ENCODE peak calls at places on chromosomes 1 and 21, in six cellular contexts. Q, X, U, H, F and B are unnamed samples.

GRCh38 chr1:214990619-214991018 is 91.9 kb upstream of the KCNK2 start:
- DNase-seq in Q (no peak), X (peak), U (no peak), H (no peak), F (peak), B (no peak)

GRCh38 chr1:245154429-245155185 is at the start of gene KIF26B:
- DNase-seq in Q (peak), X (peak), U (no peak), H (no peak), F (peak), B (no peak)

GRCh38 chr1:10791117-10791951 is 5.1 kb downstream of the CASZ1 start:
- DNase-seq in Q (no peak), X (no peak), U (no peak), H (no peak), F (no peak), B (no peak)

GRCh38 chr1:182770193-182770592 is 19.4 kb upstream of the NPL start:
- DNase-seq in Q (no peak), X (no peak), U (no peak), H (no peak), F (no peak), B (no peak)

GRCh38 chr1:153841463-153841994 is 66.3 kb downstream of the SLC27A3 start:
- DNase-seq in Q (no peak), X (no peak), U (no peak), H (no peak), F (peak), B (no peak)

GRCh38 chr1:179424610-179425009 is 58.8 kb downstream of the AXDND1 start:
- DNase-seq in Q (no peak), X (no peak), U (no peak), H (no peak), F (no peak), B (no peak)

GRCh38 chr1:113042336-113043143 is 30.5 kb upstream of the LRIG2 start:
- DNase-seq in Q (peak), X (peak), U (peak), H (peak), F (peak), B (peak)

GRCh38 chr1:223052479-223052878 is 90.6 kb downstream of the TLR5 start:
- DNase-seq in Q (no peak), X (no peak), U (no peak), H (no peak), F (no peak), B (no peak)

GRCh38 chr1:24070821-24071393 is 41.0 kb downstream of the MYOM3 start:
- DNase-seq in Q (peak), X (peak), U (peak), H (peak), F (peak), B (peak)

GRCh38 chr1:56120021-56120420 is 459.3 kb downstream of the PLPP3 start:
- DNase-seq in Q (no peak), X (no peak), U (no peak), H (no peak), F (peak), B (no peak)

GRCh38 chr1:119743776-119744597 is 24.7 kb downstream of the HMGCS2 start:
- DNase-seq in Q (peak), X (peak), U (peak), H (peak), F (peak), B (peak)

GRCh38 chr1:93992954-93993353 is 83.7 kb upstream of the GCLM start:
- DNase-seq in Q (no peak), X (no peak), U (no peak), H (no peak), F (no peak), B (no peak)

GRCh38 chr1:185244015-185244747 is 72.9 kb downstream of the IVNS1ABP start:
- DNase-seq in Q (no peak), X (peak), U (no peak), H (no peak), F (peak), B (no peak)

GRCh38 chr1:34590211-34590623 is 164.6 kb upstream of the GJB5 start:
- DNase-seq in Q (no peak), X (no peak), U (peak), H (no peak), F (no peak), B (no peak)

GRCh38 chr1:62384276-62385005 is 52.4 kb upstream of the USP1 start:
- DNase-seq in Q (peak), X (peak), U (no peak), H (no peak), F (peak), B (no peak)

GRCh38 chr1:51768971-51769601 is 109.4 kb downstream of the NRDC start:
- DNase-seq in Q (peak), X (peak), U (no peak), H (no peak), F (peak), B (no peak)

GRCh38 chr1:161206411-161207140 is 4.4 kb downstream of the NDUFS2 start:
- DNase-seq in Q (no peak), X (no peak), U (no peak), H (no peak), F (peak), B (no peak)

GRCh38 chr1:7525664-7526063 is 245.4 kb upstream of the VAMP3 start:
- DNase-seq in Q (no peak), X (no peak), U (no peak), H (no peak), F (no peak), B (peak)

GRCh38 chr21:39080366-39080765 is 102.9 kb downstream of the PSMG1 start:
- DNase-seq in Q (no peak), X (no peak), U (peak), H (no peak), F (no peak), B (no peak)

GRCh38 chr1:197776348-197777082 is 1.2 kb upstream of the DENND1B start:
- DNase-seq in Q (no peak), X (peak), U (no peak), H (no peak), F (peak), B (no peak)

GRCh38 chr1:166457700-166458099 is 290.9 kb upstream of the FAM78B start:
- DNase-seq in Q (no peak), X (no peak), U (no peak), H (no peak), F (no peak), B (no peak)

GRCh38 chr1:7454052-7454815 is 316.9 kb upstream of the VAMP3 start:
- DNase-seq in Q (peak), X (no peak), U (peak), H (no peak), F (peak), B (no peak)

GRCh38 chr1:209612646-209613350 is 29.3 kb downstream of the CAMK1G start:
- DNase-seq in Q (no peak), X (no peak), U (no peak), H (no peak), F (no peak), B (no peak)

GRCh38 chr1:201795066-201795465 is 33.9 kb upstream of the IPO9 start:
- DNase-seq in Q (no peak), X (peak), U (no peak), H (no peak), F (peak), B (no peak)

GRCh38 chr1:153246825-153247224 is 12.7 kb upstream of the LORICRIN start:
- DNase-seq in Q (no peak), X (no peak), U (no peak), H (no peak), F (no peak), B (no peak)

GRCh38 chr1:11977625-11978024 is 2.6 kb upstream of the MFN2 start:
- DNase-seq in Q (no peak), X (no peak), U (no peak), H (no peak), F (peak), B (no peak)

GRCh38 chr21:31052489-31053142 is 14.3 kb upstream of the KRTAP19-8 start:
- DNase-seq in Q (no peak), X (no peak), U (no peak), H (no peak), F (no peak), B (no peak)

GRCh38 chr1:174916846-174917245 is 82.9 kb upstream of the CACYBP start:
- DNase-seq in Q (no peak), X (no peak), U (no peak), H (no peak), F (no peak), B (no peak)

GRCh38 chr21:42652527-42653491 is 612 bp upstream of the PDE9A start:
- DNase-seq in Q (peak), X (peak), U (peak), H (peak), F (peak), B (peak)

GRCh38 chr1:246769306-246769705 is 45.1 kb downstream of the SCCPDH start:
- DNase-seq in Q (peak), X (no peak), U (no peak), H (peak), F (peak), B (no peak)

GRCh38 chr1:90959352-90960206 is 62.3 kb downstream of the ZNF644 start:
- DNase-seq in Q (no peak), X (no peak), U (no peak), H (no peak), F (peak), B (no peak)

GRCh38 chr21:31213787-31214186 is 130.3 kb downstream of the TIAM1 start:
- DNase-seq in Q (no peak), X (no peak), U (no peak), H (no peak), F (no peak), B (no peak)

GRCh38 chr1:14946567-14947285 is 206.8 kb upstream of the TMEM51 start:
- DNase-seq in Q (no peak), X (peak), U (no peak), H (no peak), F (peak), B (no peak)

GRCh38 chr1:112710159-112710558 is 3.2 kb upstream of the RHOC start:
- DNase-seq in Q (no peak), X (no peak), U (no peak), H (no peak), F (no peak), B (no peak)

GRCh38 chr1:97849350-97850339 is 71.2 kb downstream of the DPYD start:
- DNase-seq in Q (no peak), X (peak), U (no peak), H (no peak), F (peak), B (no peak)

GRCh38 chr1:152003846-152004442 is 10.3 kb upstream of the S100A10 start:
- DNase-seq in Q (no peak), X (no peak), U (no peak), H (no peak), F (no peak), B (no peak)
- TF ChIP-seq CTCF in Q (peak), X (no peak), U (no peak), H (no peak), F (no peak), B (no peak)

GRCh38 chr1:220093361-220094015 is 444 bp upstream of the IARS2 start:
- DNase-seq in Q (no peak), X (no peak), U (no peak), H (no peak), F (no peak), B (no peak)
- H3K27ac ChIP-seq in Q (peak), X (no peak), U (no peak), H (peak), F (no peak), B (peak)

DNA sequence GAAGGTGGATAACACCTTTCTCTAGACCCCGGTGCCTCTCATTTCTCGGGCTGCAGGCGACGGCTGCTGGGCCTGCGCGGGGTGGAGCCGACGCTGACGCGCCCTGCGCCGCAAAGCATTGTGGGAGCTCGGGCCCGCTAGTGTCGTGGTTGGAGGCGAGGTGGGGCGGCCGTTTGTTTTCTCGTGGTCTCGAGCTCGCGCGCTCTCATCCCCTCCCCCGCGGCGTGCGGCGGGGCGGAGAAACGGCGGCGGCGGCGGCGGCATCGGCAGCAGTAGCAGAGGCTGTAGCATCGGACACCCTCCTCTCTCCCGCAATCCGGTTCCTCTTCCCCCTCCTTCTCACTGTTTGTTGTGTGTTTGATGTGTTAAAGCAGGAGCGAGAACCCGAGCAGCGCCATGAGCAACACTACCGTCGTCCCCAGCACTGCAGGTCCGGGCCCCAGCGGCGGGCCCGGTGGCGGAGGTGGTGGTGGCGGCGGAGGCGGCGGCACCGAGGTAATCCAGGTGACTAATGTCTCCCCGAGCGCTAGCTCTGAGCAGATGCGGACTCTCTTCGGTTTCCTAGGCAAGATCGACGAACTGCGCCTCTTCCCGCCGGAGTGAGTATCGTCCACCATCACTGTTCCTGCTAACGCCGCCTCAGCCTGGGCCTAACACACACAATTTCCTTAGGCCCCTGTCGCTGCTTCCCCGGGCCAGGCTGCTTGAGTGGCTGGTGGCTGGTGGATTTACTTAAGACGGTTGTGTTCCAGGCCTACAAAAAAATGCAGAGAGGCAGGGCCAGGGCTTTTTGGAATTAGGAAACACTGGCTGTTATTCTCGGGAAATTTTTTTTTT is at the start of gene SRSF11:
- DNase-seq in Q (peak), X (peak), U (peak), H (peak), F (peak), B (peak)
- H3K4me3 ChIP-seq in Q (peak), X (peak), U (peak), H (peak), F (peak), B (peak)

GRCh38 chr1:86692636-86693035 is 11.7 kb upstream of the SH3GLB1 start:
- DNase-seq in Q (no peak), X (no peak), U (no peak), H (no peak), F (no peak), B (no peak)

GRCh38 chr1:86687595-86687994 is 16.8 kb upstream of the SH3GLB1 start:
- DNase-seq in Q (no peak), X (peak), U (no peak), H (no peak), F (peak), B (no peak)
- TF ChIP-seq CTCF in Q (no peak), X (no peak), U (peak), H (no peak), F (no peak), B (peak)